ENCODE peak calls at places on chromosome 10, in seven cellular contexts. X is neuronal stem cell, K is neural progenitor cell, H is Karpas-422, P is fibroblast of lung, U is HCT116, E is GM23248. R is an unnamed sample.

GRCh38 chr10:117215079-117215478 is 17.8 kb downstream of the KCNK18 start:
- DNase-seq in X (no peak), K (no peak), H (no peak), P (no peak), U (no peak), E (no peak), R (no peak)

GRCh38 chr10:47287365-47287802 is 12.6 kb upstream of the GDF10 start:
- DNase-seq in X (no peak), K (no peak), H (no peak), P (no peak), U (no peak), E (no peak), R (no peak)

GRCh38 chr10:93386496-93387369 is 95.4 kb downstream of the MYOF start:
- DNase-seq in X (no peak), K (no peak), H (peak; percentile 41), P (peak; percentile 47), U (no peak), E (peak; percentile 74), R (no peak)

GRCh38 chr10:114042895-114043531 is 653 bp upstream of the ADRB1 start:
- DNase-seq in X (no peak), K (peak; percentile 67), H (no peak), P (peak; percentile 46), U (peak; percentile 15), E (peak; percentile 37), R (peak; percentile 37)

GRCh38 chr10:30285970-30286369 is 63.1 kb downstream of the MTPAP start:
- DNase-seq in X (no peak), K (no peak), H (no peak), P (no peak), U (no peak), E (no peak), R (no peak)

GRCh38 chr10:43867667-43868361 is 219.1 kb upstream of the ZNF32 start:
- DNase-seq in X (no peak), K (no peak), H (no peak), P (peak; percentile 77), U (no peak), E (peak; percentile 97), R (no peak)

GRCh38 chr10:6141296-6142151 is 52.7 kb downstream of the RBM17 start:
- DNase-seq in X (no peak), K (no peak), H (no peak), P (peak; percentile 94), U (no peak), E (peak; percentile 93), R (peak; percentile 67)

GRCh38 chr10:44006826-44007225 is 358.1 kb upstream of the ZNF32 start:
- DNase-seq in X (no peak), K (no peak), H (no peak), P (no peak), U (no peak), E (peak; percentile 17), R (no peak)

GRCh38 chr10:123994417-123995081 is 98.8 kb downstream of the CHST15 start:
- DNase-seq in X (peak; percentile 85), K (peak; percentile 93), H (peak; percentile 89), P (peak; percentile 88), U (peak; percentile 74), E (peak; percentile 94), R (peak; percentile 88)

GRCh38 chr10:13414855-13415254 is 66.8 kb upstream of the SEPHS1 start:
- DNase-seq in X (no peak), K (peak; percentile 58), H (peak; percentile 54), P (peak; percentile 12), U (peak; percentile 43), E (peak; percentile 28), R (peak; percentile 26)

GRCh38 chr10:91614254-91614624 is 18.6 kb downstream of the PPP1R3C start:
- DNase-seq in X (no peak), K (no peak), H (no peak), P (peak; percentile 89), U (no peak), E (peak; percentile 94), R (peak; percentile 41)

GRCh38 chr10:123997486-123998196 is 95.8 kb downstream of the CHST15 start:
- DNase-seq in X (no peak), K (no peak), H (no peak), P (peak; percentile 99), U (no peak), E (peak; percentile 98), R (peak; percentile 99)

GRCh38 chr10:90458054-90458453 is 399.8 kb downstream of the HTR7 start:
- DNase-seq in X (no peak), K (no peak), H (no peak), P (no peak), U (no peak), E (no peak), R (no peak)

GRCh38 chr10:60573342-60573741 is 183.7 kb upstream of the ANK3 start:
- DNase-seq in X (peak; percentile 11), K (peak; percentile 21), H (no peak), P (no peak), U (no peak), E (peak; percentile 3), R (no peak)

GRCh38 chr10:5873515-5873995 is 16.1 kb downstream of the ANKRD16 start:
- DNase-seq in X (peak; percentile 63), K (peak; percentile 70), H (peak; percentile 90), P (peak; percentile 65), U (peak; percentile 36), E (peak; percentile 75), R (peak; percentile 57)

GRCh38 chr10:119246862-119247549 is 39.6 kb downstream of the GRK5 start:
- DNase-seq in X (no peak), K (no peak), H (no peak), P (peak; percentile 94), U (no peak), E (peak; percentile 89), R (no peak)

GRCh38 chr10:1101946-1102345 is 45.8 kb downstream of the WDR37 start:
- DNase-seq in X (no peak), K (no peak), H (no peak), P (no peak), U (no peak), E (no peak), R (no peak)

GRCh38 chr10:50600831-50601466 is 22.8 kb downstream of the SGMS1 start:
- DNase-seq in X (no peak), K (no peak), H (no peak), P (peak; percentile 45), U (no peak), E (peak; percentile 62), R (no peak)

GRCh38 chr10:18341063-18341462 is 200.8 kb downstream of the CACNB2 start:
- DNase-seq in X (no peak), K (no peak), H (no peak), P (no peak), U (no peak), E (no peak), R (no peak)
- H3K4me3 ChIP-seq in X (no peak overlapping the region), K (no peak overlapping the region), H (no peak overlapping the region), P (peak overlapping the region; percentile 61), U (no peak overlapping the region), E (peak overlapping the region; percentile 71), R (no peak overlapping the region)

DNA sequence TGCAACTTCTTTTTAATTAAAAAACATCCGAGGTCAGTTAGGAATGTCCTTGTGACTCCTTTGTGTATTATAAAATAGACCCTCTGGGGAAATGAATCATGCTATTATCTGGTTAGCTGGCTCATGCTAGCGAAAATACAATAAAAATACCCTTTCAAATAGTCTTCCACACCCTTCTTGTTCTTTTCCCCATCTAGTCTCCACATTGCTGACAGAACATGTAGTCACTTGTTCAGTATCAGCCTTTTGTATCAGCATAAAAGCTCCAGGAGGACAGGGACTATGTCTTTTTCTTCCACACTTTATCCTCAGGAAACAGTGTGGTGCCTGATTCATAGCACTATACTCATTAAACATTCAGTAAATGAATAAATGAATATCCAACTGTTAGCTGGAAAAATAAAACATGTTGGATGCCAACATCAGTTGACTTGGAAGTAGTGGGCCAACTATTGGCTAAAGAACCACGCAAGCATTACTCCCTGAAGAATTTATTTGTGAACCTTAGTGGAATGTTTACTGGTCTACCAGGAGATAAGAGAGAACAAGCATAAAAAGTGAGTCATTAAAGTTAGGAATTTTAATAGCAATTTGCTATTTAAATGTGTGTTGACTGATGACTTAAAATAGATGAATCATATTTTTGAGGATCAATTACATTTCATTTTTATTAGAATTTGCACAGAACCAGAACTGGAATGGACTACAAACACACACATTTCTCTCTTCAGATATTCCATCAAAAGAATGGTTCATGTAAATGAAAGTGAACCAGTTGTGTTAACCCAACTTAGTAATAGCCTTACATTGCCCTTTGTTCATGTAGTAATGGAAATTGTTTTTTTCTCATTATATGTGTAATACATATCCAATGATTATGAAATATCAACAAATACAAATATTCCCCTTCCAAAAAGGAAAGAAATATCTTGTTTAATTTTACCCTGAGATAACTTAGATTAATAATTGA is 129.6 kb downstream of the DKK1 start:
- DNase-seq in X (no peak), K (no peak), H (no peak), P (peak; percentile 85), U (peak; percentile 57), E (peak; percentile 88), R (peak; percentile 98)
- H2AFZ ChIP-seq in X (peak overlapping the region; percentile 23), K (no peak overlapping the region), H (no peak overlapping the region), P (no peak overlapping the region), U (peak overlapping the region; percentile 78), E (no peak overlapping the region), R (no peak overlapping the region)

GRCh38 chr10:101224910-101225823 is 4.1 kb downstream of the LBX1 start:
- DNase-seq in X (no peak), K (peak; percentile 77), H (no peak), P (no peak), U (no peak), E (no peak), R (no peak)
- H3K4me3 ChIP-seq in X (no peak overlapping the region), K (no peak overlapping the region), H (no peak overlapping the region), P (no peak overlapping the region), U (no peak overlapping the region), E (no peak overlapping the region), R (no peak overlapping the region)

DNA sequence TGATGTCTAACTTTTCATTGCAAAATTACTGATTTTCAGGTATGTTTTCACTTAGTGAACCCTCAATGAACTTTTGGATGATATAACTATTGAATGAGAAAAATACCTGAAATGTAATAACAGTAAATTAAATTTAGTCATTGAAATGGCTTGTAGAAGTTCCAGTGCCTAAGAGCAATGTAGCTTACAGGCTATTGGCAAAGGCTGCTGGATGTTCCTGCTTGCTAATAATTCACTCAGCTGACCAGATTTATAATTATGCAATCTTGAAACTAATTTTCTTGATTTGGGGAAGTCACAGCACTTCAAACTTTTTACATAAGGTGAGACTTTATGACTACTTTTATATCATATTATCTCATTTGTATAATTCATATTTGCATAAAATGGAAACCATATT is 73.2 kb downstream of the SORBS1 start:
- DNase-seq in X (no peak), K (no peak), H (peak; percentile 42), P (no peak), U (no peak), E (no peak), R (no peak)
- H2AFZ ChIP-seq in X (no peak overlapping the region), K (no peak overlapping the region), H (no peak overlapping the region), P (no peak overlapping the region), U (no peak overlapping the region), E (no peak overlapping the region), R (no peak overlapping the region)

GRCh38 chr10:32057041-32057372 is 782 bp upstream of the KIF5B start:
- DNase-seq in X (no peak), K (no peak), H (no peak), P (no peak), U (no peak), E (peak; percentile 16), R (no peak)
- H3K4me3 ChIP-seq in X (peak overlapping the region; percentile 97), K (no peak overlapping the region), H (peak overlapping the region; percentile 95), P (peak overlapping the region; percentile 88), U (peak overlapping the region; percentile 96), E (peak overlapping the region; percentile 93), R (peak overlapping the region; percentile 91)

GRCh38 chr10:17290226-17290625 is 62.2 kb downstream of the VIM start:
- DNase-seq in X (no peak), K (peak; percentile 41), H (peak; percentile 42), P (peak; percentile 46), U (peak; percentile 50), E (peak; percentile 43), R (peak; percentile 23)
- H2AFZ ChIP-seq in X (no peak overlapping the region), K (no peak overlapping the region), H (no peak overlapping the region), P (no peak overlapping the region), U (peak overlapping the region; percentile 94), E (no peak overlapping the region), R (no peak overlapping the region)

GRCh38 chr10:122149607-122150505 is 121.2 kb upstream of the BTBD16 start:
- DNase-seq in X (no peak), K (no peak), H (no peak), P (peak; percentile 74), U (no peak), E (peak; percentile 90), R (no peak)
- H3K4me3 ChIP-seq in X (no peak overlapping the region), K (no peak overlapping the region), H (no peak overlapping the region), P (no peak overlapping the region), U (no peak overlapping the region), E (peak overlapping the region; percentile 22), R (no peak overlapping the region)

R was measured in mammary epithelial cell.